ENCODE peak calls at places on chromosomes 13 and 19, in ten cellular contexts. D, L, K, W, H, C, F, U, Y and E are unnamed samples.

GRCh38 chr13:73339086-73339485 is 280.3 kb downstream of the KLF5 start:
- DNase-seq in C (no peak), F (no peak), H (no peak), K (no peak), U (no peak), L (no peak), W (no peak), Y (no peak), D (no peak), E (no peak)

GRCh38 chr19:20479483-20479882 is 86.1 kb downstream of the ZNF737 start:
- DNase-seq in D (no peak), H (no peak), F (no peak), C (no peak), W (no peak), L (no peak), U (no peak), K (no peak), Y (no peak), E (no peak)

GRCh38 chr19:29861575-29861974 is 49.8 kb downstream of the CCNE1 start:
- DNase-seq in H (no peak), Y (no peak), U (no peak), F (no peak), D (no peak), W (no peak), K (peak; percentile 9), C (no peak), L (no peak), E (no peak)

GRCh38 chr13:61880576-61881283 is 465.1 kb upstream of the PCDH20 start:
- DNase-seq in C (no peak), W (no peak), Y (peak; percentile 5), K (no peak), L (peak; percentile 1), H (peak; percentile 16), F (peak; percentile 59), U (no peak), D (peak; percentile 51), E (peak; percentile 27)

GRCh38 chr13:79936368-79937136 is 404.4 kb downstream of the SPRY2 start:
- DNase-seq in L (no peak), H (no peak), W (no peak), Y (peak; percentile 100), D (no peak), C (no peak), K (peak; percentile 82), F (no peak), U (no peak), E (no peak)

GRCh38 chr13:54241719-54242118 is 1213.1 kb downstream of the OLFM4 start:
- DNase-seq in L (peak; percentile 61), D (no peak), H (peak; percentile 93), Y (no peak), U (no peak), C (peak; percentile 42), F (no peak), K (no peak), W (no peak), E (no peak)

GRCh38 chr19:43636121-43636683 is 3.4 kb downstream of the CADM4 start:
- DNase-seq in W (no peak), C (no peak), H (no peak), F (peak; percentile 62), K (peak; percentile 93), U (no peak), Y (no peak), L (no peak), D (no peak), E (no peak)

GRCh38 chr19:16160943-16161560 is 12.3 kb downstream of the CIB3 start:
- DNase-seq in Y (peak; percentile 87), L (no peak), W (peak; percentile 49), K (no peak), H (no peak), D (no peak), C (no peak), U (no peak), F (no peak), E (no peak)

GRCh38 chr19:51031220-51031879 is 3.5 kb downstream of the KLK12 start:
- DNase-seq in H (no peak), W (no peak), L (no peak), U (peak; percentile 29), D (no peak), Y (no peak), C (no peak), F (no peak), K (no peak), E (no peak)